ENCODE peak calls at places on chromosomes 6 and 20, in seven cellular contexts. A is H1, X is HCT116, L is GM12878, V is HepG2, O is K562, H is SK-N-SH. Q is an unnamed sample. For H3K36me3, the result is how much of the 10 kb centered on the place peaks cover.

GRCh38 chr6:170110201-170111140 is 180.4 kb downstream of the DLL1 start:
- DNase-seq in L (no peak), A (peak), H (no peak), O (no peak), X (no peak), V (no peak), Q (no peak)

GRCh38 chr20:1509237-1509636 is 18.0 kb upstream of the SIRPB2 start:
- DNase-seq in X (peak), L (no peak), O (no peak), V (peak), A (no peak), H (peak), Q (peak)

GRCh38 chr6:105898286-105898685 is 187.8 kb upstream of the PRDM1 start:
- DNase-seq in X (no peak), V (no peak), L (no peak), H (no peak), A (no peak), O (no peak), Q (no peak)

GRCh38 chr6:105258816-105259215 is 79.0 kb upstream of the POPDC3 start:
- DNase-seq in V (no peak), O (no peak), A (no peak), L (no peak), H (no peak), X (no peak), Q (no peak)

GRCh38 chr20:4912380-4913142 is 88.7 kb downstream of the SLC23A2 start:
- DNase-seq in L (no peak), O (no peak), X (no peak), A (no peak), V (no peak), H (no peak), Q (no peak)

GRCh38 chr20:16491277-16491912 is 81.9 kb downstream of the KIF16B start:
- DNase-seq in L (peak), V (no peak), X (no peak), O (no peak), H (no peak), A (no peak), Q (no peak)

GRCh38 chr6:109197061-109197460 is 101.8 kb downstream of the CEP57L1 start:
- DNase-seq in A (no peak), O (no peak), L (no peak), X (no peak), H (no peak), V (no peak), Q (no peak)

GRCh38 chr20:62064788-62065668 is 653 bp downstream of the TAF4 start:
- DNase-seq in X (no peak), H (peak), V (no peak), A (no peak), O (peak), L (no peak), Q (no peak)

GRCh38 chr6:163620670-163621330 is 206.3 kb downstream of the QKI start:
- DNase-seq in V (no peak), H (no peak), X (no peak), L (no peak), A (no peak), O (no peak), Q (no peak)

GRCh38 chr6:103122766-103123601 is 1729.5 kb downstream of the GRIK2 start:
- DNase-seq in X (peak), V (peak), O (peak), L (no peak), H (peak), A (peak), Q (peak)

GRCh38 chr6:7911345-7911725 is 747 bp upstream of the TXNDC5 start:
- DNase-seq in L (no peak), X (no peak), A (no peak), V (no peak), O (no peak), H (no peak), Q (no peak)

GRCh38 chr6:139648430-139649000 is 274.1 kb upstream of the CITED2 start:
- DNase-seq in A (no peak), O (peak), X (no peak), V (no peak), H (no peak), L (no peak), Q (no peak)

GRCh38 chr6:44496705-44497369 is 109.3 kb downstream of the CDC5L start:
- DNase-seq in H (no peak), X (no peak), L (no peak), V (no peak), A (peak), O (no peak), Q (no peak)

GRCh38 chr20:992801-993535 is 9.1 kb downstream of the RSPO4 start:
- DNase-seq in X (no peak), H (no peak), V (no peak), A (no peak), L (no peak), O (no peak), Q (no peak)

GRCh38 chr6:170102038-170102437 is 188.8 kb downstream of the DLL1 start:
- DNase-seq in H (no peak), X (no peak), L (no peak), V (no peak), O (no peak), A (no peak), Q (no peak)

GRCh38 chr20:35697696-35698297 is 1.4 kb downstream of the NFS1 start:
- DNase-seq in A (no peak), L (no peak), O (no peak), H (no peak), X (no peak), V (peak), Q (no peak)

GRCh38 chr6:120129228-120129627 is 779.7 kb upstream of the MAN1A1 start:
- DNase-seq in X (no peak), O (no peak), A (no peak), L (no peak), H (no peak), V (no peak), Q (no peak)

GRCh38 chr6:104936766-104937535 is 20.0 kb upstream of the LIN28B start:
- DNase-seq in O (no peak), X (no peak), L (no peak), V (no peak), H (no peak), A (no peak), Q (no peak)

GRCh38 chr6:1667012-1667804 is 57.5 kb downstream of the FOXC1 start:
- DNase-seq in O (no peak), X (no peak), L (no peak), H (peak), A (no peak), V (no peak), Q (no peak)

GRCh38 chr6:139764498-139764986 is 390.1 kb upstream of the CITED2 start:
- DNase-seq in A (no peak), V (peak), X (peak), O (peak), H (no peak), L (peak), Q (peak)

GRCh38 chr6:108359901-108360882 is 65.3 kb downstream of the AFG1L start:
- DNase-seq in L (no peak), H (no peak), V (no peak), A (no peak), O (no peak), X (no peak), Q (no peak)

GRCh38 chr6:21845018-21845417 is 251.5 kb downstream of the SOX4 start:
- DNase-seq in X (no peak), L (no peak), A (no peak), V (no peak), H (peak), O (peak), Q (no peak)

GRCh38 chr6:17394192-17394611 is 807 bp downstream of the CAP2 start:
- DNase-seq in V (peak), H (no peak), O (no peak), X (peak), L (no peak), A (peak), Q (no peak)

GRCh38 chr20:53949319-53949839 is 121.0 kb downstream of the BCAS1 start:
- DNase-seq in H (no peak), O (no peak), X (no peak), L (no peak), V (no peak), A (peak), Q (no peak)
- TF ChIP-seq SIN3A in H (no peak), O (no peak), X (no peak), L (no peak), V (no peak), A (no peak), Q (no peak)

DNA sequence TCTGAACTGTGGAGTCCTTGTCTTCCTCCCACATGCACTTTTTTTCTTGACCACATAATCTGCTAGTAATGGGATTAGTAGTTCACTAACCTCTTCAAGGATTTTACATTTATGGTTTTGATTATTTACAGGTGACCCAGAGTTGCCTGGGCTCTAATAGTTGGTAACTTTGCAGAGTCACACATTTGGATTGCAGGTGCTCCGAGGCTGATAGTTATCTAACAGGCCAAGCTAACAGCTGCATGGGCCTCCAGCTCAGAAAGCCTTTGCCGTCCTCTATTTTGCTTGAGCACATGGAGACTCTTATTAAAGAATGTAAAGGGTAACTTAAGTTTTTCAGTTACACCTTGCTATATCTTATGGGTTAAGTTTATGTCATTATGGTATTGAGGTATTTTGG is 95.4 kb downstream of the ANKS1A start:
- DNase-seq in A (no peak), H (no peak), L (no peak), O (no peak), V (no peak), X (no peak), Q (no peak)
- H3K36me3 ChIP-seq in A (under half), H (half or more), L (under half), O (half or more), V (under half), X (under half), Q (under half)

GRCh38 chr20:49256261-49256660 is 21.6 kb downstream of the ZNFX1 start:
- DNase-seq in V (no peak), H (no peak), O (no peak), X (no peak), L (no peak), A (no peak), Q (no peak)

GRCh38 chr20:49261173-49261572 is 16.7 kb downstream of the ZNFX1 start:
- DNase-seq in X (no peak), L (no peak), A (no peak), O (no peak), H (no peak), V (no peak), Q (no peak)

GRCh38 chr20:49259799-49260198 is 18.1 kb downstream of the ZNFX1 start:
- DNase-seq in O (no peak), L (no peak), A (no peak), V (no peak), X (no peak), H (no peak), Q (no peak)

GRCh38 chr20:49260218-49260617 is 17.6 kb downstream of the ZNFX1 start:
- DNase-seq in L (no peak), V (no peak), O (no peak), H (no peak), A (no peak), X (no peak), Q (no peak)

DNA sequence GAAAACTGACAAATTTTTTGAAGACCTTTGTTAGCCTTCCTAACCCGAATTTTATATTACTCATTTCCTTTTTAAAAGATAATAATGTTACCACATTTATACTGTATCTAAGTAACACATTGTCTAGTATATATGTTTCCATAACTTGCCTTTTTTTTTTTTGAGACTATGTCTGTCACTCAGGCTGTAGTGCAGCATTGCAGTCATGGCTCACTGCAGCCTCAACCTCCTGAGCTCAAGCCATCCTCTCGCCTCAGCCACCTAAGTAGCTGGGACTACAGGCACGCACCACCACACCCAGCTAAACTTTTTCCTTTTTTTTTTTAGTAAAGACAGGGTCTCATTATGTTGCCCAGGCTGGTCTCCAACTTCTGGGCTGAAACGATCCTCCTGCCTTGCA is 18.6 kb downstream of the ZNFX1 start:
- DNase-seq in O (no peak), V (no peak), L (no peak), A (no peak), X (no peak), H (no peak), Q (no peak)
- TF ChIP-seq SIN3A in O (no peak), V (no peak), L (no peak), A (no peak), X (no peak), H (no peak), Q (no peak)

GRCh38 chr20:51420805-51421204 is 121.7 kb downstream of the NFATC2 start:
- DNase-seq in H (no peak), A (no peak), L (no peak), V (no peak), O (no peak), X (no peak), Q (no peak)

GRCh38 chr20:51419646-51420045 is 122.9 kb downstream of the NFATC2 start:
- DNase-seq in O (no peak), L (no peak), H (no peak), A (no peak), V (no peak), X (no peak), Q (no peak)

GRCh38 chr20:51417745-51418529 is 124.6 kb downstream of the NFATC2 start:
- DNase-seq in H (no peak), A (no peak), O (no peak), V (no peak), X (no peak), L (no peak), Q (no peak)

GRCh38 chr20:51419236-51419635 is 123.3 kb downstream of the NFATC2 start:
- DNase-seq in X (no peak), O (peak), L (no peak), A (no peak), H (no peak), V (no peak), Q (no peak)

DNA sequence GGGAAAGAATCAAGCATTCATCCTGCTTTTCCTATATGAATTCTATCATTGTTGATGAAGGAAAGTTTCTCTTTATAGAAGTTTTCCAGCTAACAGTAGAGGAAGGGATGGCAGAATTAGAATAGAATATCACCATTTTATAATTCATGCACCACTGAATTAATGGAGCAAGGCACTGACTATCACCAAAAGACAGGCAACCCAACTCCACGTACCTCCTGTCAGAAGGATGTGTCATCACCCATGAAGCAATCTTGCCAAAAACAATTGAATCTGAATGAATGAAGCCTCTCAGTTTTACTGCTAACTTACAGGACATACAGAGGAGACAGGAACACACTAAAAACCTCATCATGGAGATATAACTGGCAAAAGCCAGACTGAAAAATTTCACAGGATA is 122.4 kb downstream of the NFATC2 start:
- DNase-seq in A (no peak), H (no peak), X (no peak), L (no peak), V (no peak), O (peak), Q (no peak)
- H3K36me3 ChIP-seq in A (under half), H (under half), X (under half), L (under half), V (under half), O (under half), Q (under half)

GRCh38 chr6:28643017-28643740 is 117.5 kb downstream of the GPX5 start:
- DNase-seq in X (peak), V (peak), O (peak), A (peak), L (peak), H (peak), Q (peak)

GRCh38 chr6:28646650-28647049 is 121.0 kb downstream of the GPX5 start:
- DNase-seq in X (no peak), A (no peak), V (no peak), H (no peak), L (no peak), O (no peak), Q (no peak)

GRCh38 chr6:28651161-28651560 is 125.5 kb downstream of the GPX5 start:
- DNase-seq in X (no peak), A (no peak), O (no peak), V (no peak), L (no peak), H (no peak), Q (no peak)

GRCh38 chr6:28648878-28649375 is 123.2 kb downstream of the GPX5 start:
- DNase-seq in A (peak), L (no peak), X (no peak), V (no peak), O (no peak), H (peak), Q (no peak)

DNA sequence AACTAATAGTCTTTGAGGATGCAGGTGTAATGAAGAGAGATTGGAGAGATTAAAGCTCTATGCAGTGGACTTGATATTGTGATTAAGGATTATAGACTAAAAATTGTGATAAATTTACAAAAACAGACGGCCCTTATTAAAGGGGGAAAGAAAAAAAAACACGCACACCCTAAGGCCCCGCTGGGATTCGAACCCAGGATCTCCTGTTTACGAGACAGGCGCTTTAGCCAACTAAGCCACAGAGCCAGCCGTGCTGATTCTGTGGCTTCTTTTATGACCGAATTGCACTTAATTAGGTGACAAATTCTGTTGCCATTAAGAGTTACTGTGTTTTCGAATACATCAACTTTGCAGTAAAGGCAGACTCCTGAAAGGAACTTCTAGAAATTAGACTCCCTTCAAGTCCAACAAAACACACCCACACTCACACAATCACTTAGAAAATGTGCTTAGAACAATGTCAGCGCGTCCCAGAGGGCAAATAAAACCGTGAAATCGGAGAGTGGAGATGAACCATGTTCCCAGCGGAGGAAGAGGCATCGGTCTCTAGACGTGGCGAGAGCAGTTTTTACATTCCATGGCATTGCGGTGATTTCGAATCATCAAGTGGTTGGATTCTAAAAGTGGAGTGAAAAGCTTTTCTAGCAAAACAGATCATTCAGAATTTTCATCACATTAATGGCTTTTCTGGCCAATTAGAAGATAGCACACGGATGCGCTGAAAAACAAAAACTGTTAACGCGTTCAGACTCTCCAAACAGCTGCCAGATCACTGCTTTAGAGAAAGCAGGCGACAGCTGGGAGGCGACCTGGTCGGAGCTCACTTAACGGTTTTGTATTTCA is 122.6 kb downstream of the GPX5 start:
- DNase-seq in O (peak), L (peak), A (peak), X (peak), V (peak), H (peak), Q (peak)
- TF ChIP-seq SIN3A in O (no peak), L (no peak), A (peak), X (peak), V (peak), H (no peak), Q (peak)

GRCh38 chr6:36221674-36222073 is 25.1 kb downstream of the BRPF3 start:
- DNase-seq in L (no peak), A (no peak), X (no peak), V (no peak), O (no peak), H (no peak), Q (no peak)
- H3K36me3 ChIP-seq in L (under half), A (under half), X (under half), V (under half), O (half or more), H (half or more), Q (under half)

GRCh38 chr6:34600796-34601195 is 44.7 kb upstream of the SPDEF start:
- DNase-seq in H (no peak), O (no peak), A (no peak), X (no peak), L (no peak), V (no peak), Q (no peak)

GRCh38 chr6:34597605-34598353 is 41.6 kb upstream of the SPDEF start:
- DNase-seq in L (no peak), O (no peak), X (no peak), A (no peak), H (no peak), V (peak), Q (no peak)

GRCh38 chr6:34596798-34597197 is 40.7 kb upstream of the SPDEF start:
- DNase-seq in X (no peak), A (no peak), O (no peak), H (no peak), L (no peak), V (no peak), Q (no peak)

GRCh38 chr6:34600101-34600500 is 44.0 kb upstream of the SPDEF start:
- DNase-seq in O (no peak), V (no peak), H (no peak), X (no peak), A (no peak), L (no peak), Q (no peak)

GRCh38 chr6:34598725-34599124 is 42.6 kb upstream of the SPDEF start:
- DNase-seq in A (no peak), V (no peak), L (no peak), X (no peak), H (no peak), O (no peak), Q (no peak)
- TF ChIP-seq SIN3A in A (no peak), V (no peak), L (no peak), X (no peak), H (no peak), O (no peak), Q (no peak)

DNA sequence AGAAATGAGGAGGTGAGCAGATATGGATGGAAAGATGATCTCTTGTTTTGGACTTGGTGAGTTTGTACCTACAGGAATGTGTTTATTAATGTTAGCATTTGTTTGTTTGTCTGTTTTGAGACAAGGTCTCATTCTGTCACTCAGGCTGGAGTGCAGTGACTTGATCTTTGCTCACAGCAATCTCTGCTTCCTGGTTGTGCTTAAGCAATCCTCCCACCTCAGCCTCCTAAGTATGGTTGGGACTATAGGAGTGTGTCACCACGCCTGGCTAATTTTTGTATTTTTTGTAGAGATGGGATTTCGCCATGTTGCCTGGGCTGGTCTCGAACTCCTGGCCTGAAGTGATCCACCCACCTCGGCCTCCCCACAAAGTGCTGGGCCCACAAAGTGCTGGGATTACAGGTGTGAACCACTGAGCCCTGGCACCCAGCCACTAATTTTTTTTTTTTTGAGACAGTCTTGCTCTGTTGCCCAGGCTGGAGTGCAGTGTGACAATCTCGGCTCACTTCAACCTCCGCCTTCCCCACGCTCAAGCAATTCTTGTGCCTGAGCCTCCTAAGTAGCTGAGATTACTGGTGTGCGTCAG is 7.0 kb downstream of the CASP8AP2 start:
- DNase-seq in H (no peak), V (no peak), L (no peak), O (no peak), A (no peak), X (no peak), Q (no peak)
- H3K36me3 ChIP-seq in H (under half), V (under half), L (under half), O (half or more), A (under half), X (under half), Q (under half)

GRCh38 chr20:58855506-58856314 is 3.2 kb downstream of the GNAS start:
- DNase-seq in O (no peak), H (no peak), X (no peak), V (no peak), A (no peak), L (no peak), Q (no peak)
- TF ChIP-seq SIN3A in O (no peak), H (no peak), X (no peak), V (no peak), A (no peak), L (no peak), Q (no peak)

Q was measured in Panc1.